ENCODE peak calls at places on chromosomes 13 and 19, in six cellular contexts. U is IMR-90, X is colonic mucosa, M is Karpas-422, D is H1, V is astrocyte. Z is an unnamed sample.
A peak's percentile ranks its signal among the peaks of the same experiment; 100 is the strongest.

GRCh38 chr13:47901451-47901850 is 99.6 kb downstream of the SUCLA2 start:
- DNase-seq in U (peak; percentile 37), X (no peak), M (no peak), D (no peak), V (peak; percentile 75), Z (no peak)

GRCh38 chr13:111919286-111919685 is 147.7 kb upstream of the SOX1 start:
- DNase-seq in X (no peak), D (no peak), U (no peak), V (no peak), M (no peak), Z (no peak)

GRCh38 chr13:106078191-106078590 is 457.3 kb downstream of the EFNB2 start:
- DNase-seq in U (peak; percentile 49), X (no peak), V (peak; percentile 71), M (no peak), D (no peak), Z (no peak)

GRCh38 chr19:45779231-45780145 is 2.8 kb downstream of the DMPK start:
- DNase-seq in U (no peak), V (no peak), X (peak; percentile 98), D (peak; percentile 77), M (peak; percentile 97), Z (peak; percentile 86)

GRCh38 chr19:45164577-45165335 is 4.0 kb upstream of the NKPD1 start:
- DNase-seq in D (peak; percentile 50), U (peak; percentile 46), V (peak; percentile 55), M (peak; percentile 50), X (peak; percentile 75), Z (no peak)

GRCh38 chr19:45146716-45147337 is 14.0 kb downstream of the NKPD1 start:
- DNase-seq in U (no peak), D (no peak), X (no peak), V (no peak), M (no peak), Z (no peak)

GRCh38 chr13:42367836-42368235 is 95.9 kb downstream of the AKAP11 start:
- DNase-seq in V (no peak), X (no peak), D (no peak), U (no peak), M (peak; percentile 72), Z (no peak)

GRCh38 chr19:7371001-7371400 is 22.3 kb downstream of the ARHGEF18 start:
- DNase-seq in M (no peak), U (no peak), D (no peak), X (no peak), V (no peak), Z (no peak)

GRCh38 chr19:13044160-13044853 is 49.0 kb downstream of the NFIX start:
- DNase-seq in M (no peak), V (peak; percentile 89), X (no peak), D (no peak), U (peak; percentile 62), Z (peak; percentile 56)

GRCh38 chr19:38683393-38684077 is 36.1 kb downstream of the ACTN4 start:
- DNase-seq in U (peak; percentile 85), V (peak; percentile 94), X (peak; percentile 92), M (no peak), D (peak; percentile 85), Z (peak; percentile 96)

GRCh38 chr19:15810335-15810734 is 5.1 kb downstream of the OR10H1 start:
- DNase-seq in D (no peak), M (peak; percentile 58), V (no peak), U (no peak), X (peak; percentile 35), Z (peak; percentile 81)

GRCh38 chr13:39870197-39870746 is 214.8 kb downstream of the COG6 start:
- DNase-seq in M (no peak), U (no peak), X (no peak), D (no peak), V (no peak), Z (no peak)

GRCh38 chr19:35330475-35330874 is 1.5 kb downstream of the CD22 start:
- DNase-seq in M (peak; percentile 98), D (no peak), V (no peak), X (no peak), U (no peak), Z (no peak)

GRCh38 chr13:104460553-104460952 is 1394.3 kb upstream of the SLC10A2 start:
- DNase-seq in V (peak; percentile 39), D (no peak), M (no peak), U (no peak), X (no peak), Z (peak; percentile 19)

GRCh38 chr13:76759877-76760276 is 126.3 kb downstream of the KCTD12 start:
- DNase-seq in U (peak; percentile 18), V (peak; percentile 65), D (no peak), M (no peak), X (no peak), Z (no peak)

GRCh38 chr13:27208514-27208913 is 36.9 kb upstream of the USP12 start:
- DNase-seq in V (no peak), D (no peak), X (no peak), M (no peak), U (no peak), Z (no peak)

GRCh38 chr19:49415102-49415809 is 8.0 kb downstream of the PTH2 start:
- DNase-seq in M (peak; percentile 89), V (no peak), D (no peak), X (no peak), U (no peak), Z (no peak)

GRCh38 chr19:16143399-16144215 is at the start of gene HSH2D:
- DNase-seq in V (no peak), U (no peak), M (peak; percentile 92), D (peak; percentile 63), X (peak; percentile 92), Z (peak; percentile 93)

GRCh38 chr13:90868321-90868920 is 479.1 kb upstream of the MIR17HG start:
- DNase-seq in V (peak; percentile 10), M (peak; percentile 74), D (no peak), U (peak; percentile 11), X (peak; percentile 23), Z (peak; percentile 49)

GRCh38 chr19:49596407-49596806 is 5.4 kb downstream of the PRR12 start:
- DNase-seq in D (no peak), X (no peak), V (no peak), M (no peak), U (no peak), Z (no peak)

DNA sequence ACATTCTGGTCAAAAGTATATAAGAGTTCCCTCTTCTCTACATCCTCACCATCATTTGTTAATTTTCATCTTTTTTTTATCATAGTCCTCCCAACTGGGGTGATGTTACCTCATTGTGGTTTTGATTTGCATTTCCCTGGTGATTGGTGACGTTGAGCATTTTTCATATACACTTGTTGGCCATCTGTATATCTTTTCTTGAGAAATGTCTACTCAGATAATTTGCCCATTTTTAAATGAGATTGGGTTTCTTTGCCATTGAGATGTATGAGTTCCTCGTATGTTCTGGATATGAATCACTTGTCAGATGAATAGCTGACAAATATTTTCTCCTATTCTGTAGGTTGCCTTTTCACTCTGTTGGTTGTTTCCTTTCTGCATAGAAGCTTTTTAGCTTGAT is 2.4 kb downstream of the CD33 start:
- DNase-seq in V (no peak), D (no peak), X (no peak), U (no peak), M (peak; percentile 84), Z (no peak)
- H3K27me3 ChIP-seq in V (no peaks in the 10 kb centered on the region), D (no peaks in the 10 kb centered on the region), X (no peaks in the 10 kb centered on the region), U (no peaks in the 10 kb centered on the region), M (no peaks in the 10 kb centered on the region), Z (peaks cover 76% of the 10 kb centered on the region)

GRCh38 chr19:2032296-2032941 is 16.9 kb upstream of the BTBD2 start:
- DNase-seq in V (peak; percentile 65), X (peak; percentile 98), U (peak; percentile 65), M (no peak), D (no peak), Z (peak; percentile 89)
- H3K9ac ChIP-seq in V (no peak overlapping the region), X (peak overlapping the region; percentile 86), U (peak overlapping the region; percentile 44), M (no peak overlapping the region), D (no peak overlapping the region), Z (peak overlapping the region; percentile 59)

GRCh38 chr13:93254775-93255174 is 28.2 kb downstream of the GPC6 start:
- DNase-seq in M (no peak), X (no peak), V (peak; percentile 57), U (no peak), D (no peak), Z (no peak)

GRCh38 chr13:93260591-93260990 is 34.0 kb downstream of the GPC6 start:
- DNase-seq in X (no peak), D (no peak), U (peak; percentile 44), V (peak; percentile 41), M (no peak), Z (peak; percentile 57)

GRCh38 chr13:93256998-93257397 is 30.4 kb downstream of the GPC6 start:
- DNase-seq in V (no peak), U (no peak), X (no peak), D (no peak), M (no peak), Z (no peak)

GRCh38 chr13:93262729-93263128 is 36.1 kb downstream of the GPC6 start:
- DNase-seq in M (no peak), U (peak; percentile 85), V (peak; percentile 86), X (no peak), D (no peak), Z (peak; percentile 80)

DNA sequence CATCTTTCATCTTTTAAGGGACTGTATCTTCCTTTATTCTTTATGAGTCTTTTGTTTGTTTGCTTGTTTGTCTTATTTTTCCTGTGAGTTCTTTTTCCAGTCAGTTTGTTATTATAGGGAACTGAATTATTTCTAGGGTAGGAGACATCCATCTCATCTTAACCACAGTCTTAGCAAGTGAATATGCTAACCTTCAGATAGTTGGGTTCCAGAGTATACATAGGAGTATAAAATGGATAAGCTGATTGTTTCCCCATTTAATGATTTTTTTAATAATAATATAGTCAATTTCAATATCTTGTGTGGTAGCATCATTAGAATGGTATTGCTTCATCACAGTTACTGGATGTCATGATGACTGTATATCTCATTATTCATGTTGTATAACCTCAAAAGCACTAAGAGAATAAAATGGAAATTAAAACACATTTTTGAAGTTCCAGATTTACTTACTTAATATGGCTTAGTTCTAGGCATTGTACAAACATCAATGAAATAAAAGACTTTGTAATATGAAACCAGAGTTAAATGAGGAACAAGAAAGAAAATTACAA is 33.0 kb downstream of the GPC6 start:
- DNase-seq in V (peak; percentile 29), X (no peak), U (peak; percentile 15), M (no peak), D (no peak), Z (no peak)
- H3K4me1 ChIP-seq in V (peaks cover 25% of the 10 kb centered on the region), X (no peaks in the 10 kb centered on the region), U (peaks cover 5% of the 10 kb centered on the region), M (no peaks in the 10 kb centered on the region), D (peaks cover 4% of the 10 kb centered on the region), Z (peaks cover 37% of the 10 kb centered on the region)

GRCh38 chr13:71797487-71797886 is 69.5 kb downstream of the DACH1 start:
- DNase-seq in V (no peak), X (no peak), D (no peak), M (no peak), U (no peak), Z (no peak)

GRCh38 chr13:71801165-71801564 is 65.8 kb downstream of the DACH1 start:
- DNase-seq in M (no peak), U (no peak), V (no peak), X (no peak), D (no peak), Z (no peak)

GRCh38 chr13:71801781-71802180 is 65.2 kb downstream of the DACH1 start:
- DNase-seq in M (no peak), D (no peak), V (no peak), X (no peak), U (no peak), Z (no peak)

GRCh38 chr13:71798723-71799122 is 68.3 kb downstream of the DACH1 start:
- DNase-seq in D (no peak), M (no peak), U (no peak), X (no peak), V (no peak), Z (no peak)

DNA sequence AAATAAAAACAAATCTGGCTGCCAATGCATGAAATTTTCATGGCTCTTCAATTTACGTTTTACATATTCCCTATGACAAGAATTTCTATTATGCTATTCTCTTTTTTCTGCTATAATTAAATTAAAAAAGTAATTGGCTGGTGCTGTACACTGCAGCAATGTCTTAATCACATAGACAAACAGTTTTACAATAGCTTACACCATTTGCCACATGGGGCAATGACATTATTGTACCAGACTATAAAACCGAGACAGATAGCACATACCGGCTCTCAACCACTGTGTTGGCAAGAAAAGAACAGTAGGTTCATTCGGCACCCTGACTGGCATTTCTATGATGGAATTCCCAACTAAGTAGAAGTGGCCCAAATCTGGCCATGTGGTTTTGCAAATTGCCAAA is 67.7 kb downstream of the DACH1 start:
- DNase-seq in U (no peak), X (peak; percentile 19), V (no peak), D (no peak), M (no peak), Z (no peak)
- H3K27me3 ChIP-seq in U (no peaks in the 10 kb centered on the region), X (no peaks in the 10 kb centered on the region), V (no peaks in the 10 kb centered on the region), D (no peaks in the 10 kb centered on the region), M (no peaks in the 10 kb centered on the region), Z (no peaks in the 10 kb centered on the region)

Z was measured in PC-3.